ENCODE peak calls at places on chromosomes 2 and 18, in ten cellular contexts. One of them, this sample, is unnamed. For H3K4me1, the result is how much of the 10 kb centered on the place peaks cover.

GRCh38 chr2:197869501-197870111 is 65.2 kb downstream of the PLCL1 start:
- DNase-seq in body of pancreas: no peak
- DNase-seq in endodermal cell: no peak
- DNase-seq in HCT116: no peak
- DNase-seq in sigmoid colon: no peak
- DNase-seq in GM23248: peak
- DNase-seq in SK-N-SH: peak
- DNase-seq in small intestine: no peak
- DNase-seq in H9: no peak
- DNase-seq in esophagus squamous epithelium: no peak
- DNase-seq in this sample: no peak

GRCh38 chr2:230784840-230785239 is 72.2 kb downstream of the CAB39 start:
- DNase-seq in small intestine: no peak
- DNase-seq in SK-N-SH: no peak
- DNase-seq in GM23248: no peak
- DNase-seq in body of pancreas: no peak
- DNase-seq in sigmoid colon: no peak
- DNase-seq in HCT116: no peak
- DNase-seq in endodermal cell: no peak
- DNase-seq in H9: no peak
- DNase-seq in esophagus squamous epithelium: no peak
- DNase-seq in this sample: no peak

GRCh38 chr18:2908946-2909335 is 62.1 kb downstream of the EMILIN2 start:
- DNase-seq in endodermal cell: peak
- DNase-seq in H9: no peak
- DNase-seq in SK-N-SH: no peak
- DNase-seq in body of pancreas: no peak
- DNase-seq in esophagus squamous epithelium: no peak
- DNase-seq in HCT116: no peak
- DNase-seq in small intestine: no peak
- DNase-seq in sigmoid colon: no peak
- DNase-seq in GM23248: no peak
- DNase-seq in this sample: no peak

GRCh38 chr2:72178551-72178950 is 30.9 kb upstream of the CYP26B1 start:
- DNase-seq in GM23248: no peak
- DNase-seq in sigmoid colon: no peak
- DNase-seq in SK-N-SH: no peak
- DNase-seq in body of pancreas: no peak
- DNase-seq in endodermal cell: no peak
- DNase-seq in small intestine: no peak
- DNase-seq in H9: no peak
- DNase-seq in HCT116: no peak
- DNase-seq in esophagus squamous epithelium: no peak
- DNase-seq in this sample: no peak

GRCh38 chr2:234998404-234999211 is 46.8 kb downstream of the SH3BP4 start:
- DNase-seq in H9: no peak
- DNase-seq in SK-N-SH: no peak
- DNase-seq in endodermal cell: no peak
- DNase-seq in GM23248: no peak
- DNase-seq in small intestine: peak
- DNase-seq in HCT116: no peak
- DNase-seq in sigmoid colon: peak
- DNase-seq in esophagus squamous epithelium: no peak
- DNase-seq in body of pancreas: no peak
- DNase-seq in this sample: no peak

GRCh38 chr18:67608909-67609308 is 92.4 kb upstream of the DSEL start:
- DNase-seq in esophagus squamous epithelium: no peak
- DNase-seq in H9: no peak
- DNase-seq in SK-N-SH: no peak
- DNase-seq in sigmoid colon: no peak
- DNase-seq in endodermal cell: no peak
- DNase-seq in GM23248: peak
- DNase-seq in HCT116: no peak
- DNase-seq in small intestine: no peak
- DNase-seq in body of pancreas: no peak
- DNase-seq in this sample: no peak

GRCh38 chr2:160666019-160666676 is 172.5 kb upstream of the RBMS1 start:
- DNase-seq in endodermal cell: no peak
- DNase-seq in H9: no peak
- DNase-seq in SK-N-SH: peak
- DNase-seq in body of pancreas: no peak
- DNase-seq in esophagus squamous epithelium: no peak
- DNase-seq in GM23248: peak
- DNase-seq in HCT116: peak
- DNase-seq in small intestine: peak
- DNase-seq in sigmoid colon: no peak
- DNase-seq in this sample: peak

GRCh38 chr18:58863539-58864145 is 1.0 kb upstream of the ZNF532 start:
- DNase-seq in GM23248: peak
- DNase-seq in HCT116: no peak
- DNase-seq in sigmoid colon: peak
- DNase-seq in small intestine: peak
- DNase-seq in esophagus squamous epithelium: no peak
- DNase-seq in SK-N-SH: peak
- DNase-seq in H9: no peak
- DNase-seq in endodermal cell: peak
- DNase-seq in body of pancreas: peak
- DNase-seq in this sample: peak

GRCh38 chr2:187580462-187581124 is 26.4 kb upstream of the TFPI start:
- DNase-seq in GM23248: peak
- DNase-seq in H9: no peak
- DNase-seq in body of pancreas: no peak
- DNase-seq in small intestine: peak
- DNase-seq in endodermal cell: no peak
- DNase-seq in sigmoid colon: no peak
- DNase-seq in HCT116: peak
- DNase-seq in SK-N-SH: peak
- DNase-seq in esophagus squamous epithelium: no peak
- DNase-seq in this sample: no peak

GRCh38 chr2:224948859-224949258 is 93.4 kb downstream of the DOCK10 start:
- DNase-seq in esophagus squamous epithelium: no peak
- DNase-seq in endodermal cell: no peak
- DNase-seq in HCT116: no peak
- DNase-seq in GM23248: peak
- DNase-seq in H9: no peak
- DNase-seq in SK-N-SH: no peak
- DNase-seq in sigmoid colon: no peak
- DNase-seq in body of pancreas: no peak
- DNase-seq in small intestine: no peak
- DNase-seq in this sample: no peak

GRCh38 chr2:224946911-224947310 is 95.4 kb downstream of the DOCK10 start:
- DNase-seq in GM23248: peak
- DNase-seq in small intestine: peak
- DNase-seq in H9: no peak
- DNase-seq in body of pancreas: no peak
- DNase-seq in HCT116: no peak
- DNase-seq in esophagus squamous epithelium: no peak
- DNase-seq in sigmoid colon: no peak
- DNase-seq in endodermal cell: no peak
- DNase-seq in SK-N-SH: no peak
- DNase-seq in this sample: peak

GRCh38 chr2:224945134-224945533 is 97.1 kb downstream of the DOCK10 start:
- DNase-seq in GM23248: no peak
- DNase-seq in body of pancreas: no peak
- DNase-seq in HCT116: no peak
- DNase-seq in small intestine: no peak
- DNase-seq in SK-N-SH: no peak
- DNase-seq in endodermal cell: no peak
- DNase-seq in H9: no peak
- DNase-seq in sigmoid colon: no peak
- DNase-seq in esophagus squamous epithelium: no peak
- DNase-seq in this sample: no peak

GRCh38 chr2:224948005-224948404 is 94.3 kb downstream of the DOCK10 start:
- DNase-seq in sigmoid colon: no peak
- DNase-seq in esophagus squamous epithelium: no peak
- DNase-seq in GM23248: no peak
- DNase-seq in H9: no peak
- DNase-seq in body of pancreas: no peak
- DNase-seq in endodermal cell: no peak
- DNase-seq in HCT116: no peak
- DNase-seq in small intestine: no peak
- DNase-seq in SK-N-SH: no peak
- DNase-seq in this sample: no peak

GRCh38 chr2:224947566-224947965 is 94.7 kb downstream of the DOCK10 start:
- DNase-seq in body of pancreas: no peak
- DNase-seq in small intestine: no peak
- DNase-seq in endodermal cell: no peak
- DNase-seq in H9: no peak
- DNase-seq in esophagus squamous epithelium: no peak
- DNase-seq in GM23248: no peak
- DNase-seq in SK-N-SH: no peak
- DNase-seq in HCT116: no peak
- DNase-seq in sigmoid colon: no peak
- DNase-seq in this sample: no peak
- H3K4me1 ChIP-seq in body of pancreas: under half
- H3K4me1 ChIP-seq in small intestine: under half
- H3K4me1 ChIP-seq in endodermal cell: under half
- H3K4me1 ChIP-seq in H9: under half
- H3K4me1 ChIP-seq in esophagus squamous epithelium: under half
- H3K4me1 ChIP-seq in GM23248: under half
- H3K4me1 ChIP-seq in SK-N-SH: under half
- H3K4me1 ChIP-seq in HCT116: under half
- H3K4me1 ChIP-seq in sigmoid colon: under half
- H3K4me1 ChIP-seq in this sample: half or more

GRCh38 chr2:118905206-118905605 is 36.8 kb upstream of the MARCO start:
- DNase-seq in H9: no peak
- DNase-seq in SK-N-SH: no peak
- DNase-seq in esophagus squamous epithelium: no peak
- DNase-seq in endodermal cell: no peak
- DNase-seq in HCT116: no peak
- DNase-seq in small intestine: no peak
- DNase-seq in sigmoid colon: no peak
- DNase-seq in body of pancreas: no peak
- DNase-seq in GM23248: no peak
- DNase-seq in this sample: no peak
- H3K4me1 ChIP-seq in H9: under half
- H3K4me1 ChIP-seq in SK-N-SH: under half
- H3K4me1 ChIP-seq in esophagus squamous epithelium: under half
- H3K4me1 ChIP-seq in endodermal cell: under half
- H3K4me1 ChIP-seq in HCT116: under half
- H3K4me1 ChIP-seq in small intestine: under half
- H3K4me1 ChIP-seq in sigmoid colon: under half
- H3K4me1 ChIP-seq in body of pancreas: under half
- H3K4me1 ChIP-seq in GM23248: under half
- H3K4me1 ChIP-seq in this sample: under half

DNA sequence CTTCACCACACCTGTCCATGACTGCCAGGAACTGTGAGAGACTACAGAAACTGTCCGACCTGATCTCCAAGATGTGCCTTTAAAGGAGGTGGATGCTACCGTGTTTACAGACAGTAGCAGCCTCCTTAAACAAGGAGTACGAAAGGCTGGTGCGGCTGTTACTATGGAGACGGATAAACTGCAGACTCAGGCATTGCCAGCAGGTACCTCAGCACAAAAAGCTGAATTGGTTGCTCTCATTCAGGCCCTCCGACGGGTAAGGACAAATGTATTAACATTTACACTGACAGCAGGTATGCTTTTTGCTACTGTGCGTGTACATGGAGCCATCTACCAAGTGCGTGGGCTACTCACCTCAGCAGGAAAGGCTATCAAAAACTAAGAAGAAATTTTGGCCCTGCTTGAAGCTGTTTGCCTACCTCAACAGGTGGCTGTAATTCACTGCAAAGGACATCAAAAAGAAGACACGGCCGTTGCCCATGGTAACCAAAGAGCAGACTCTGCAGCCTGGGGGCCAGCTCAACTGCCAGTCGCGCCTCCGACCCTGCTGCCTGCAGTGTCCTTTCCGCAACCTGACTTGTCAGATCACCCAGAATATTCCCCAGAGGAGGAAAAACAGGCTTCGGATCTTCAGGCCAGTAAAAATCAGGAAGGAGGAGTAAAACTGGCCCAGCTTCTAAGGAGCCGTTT is 30.9 kb downstream of the SKA1 start:
- DNase-seq in H9: peak
- DNase-seq in endodermal cell: no peak
- DNase-seq in small intestine: no peak
- DNase-seq in HCT116: no peak
- DNase-seq in esophagus squamous epithelium: no peak
- DNase-seq in GM23248: no peak
- DNase-seq in SK-N-SH: no peak
- DNase-seq in body of pancreas: no peak
- DNase-seq in sigmoid colon: no peak
- DNase-seq in this sample: no peak
- H3K4me1 ChIP-seq in H9: under half
- H3K4me1 ChIP-seq in endodermal cell: under half
- H3K4me1 ChIP-seq in small intestine: under half
- H3K4me1 ChIP-seq in HCT116: under half
- H3K4me1 ChIP-seq in esophagus squamous epithelium: under half
- H3K4me1 ChIP-seq in GM23248: under half
- H3K4me1 ChIP-seq in SK-N-SH: under half
- H3K4me1 ChIP-seq in body of pancreas: under half
- H3K4me1 ChIP-seq in sigmoid colon: under half
- H3K4me1 ChIP-seq in this sample: under half

DNA sequence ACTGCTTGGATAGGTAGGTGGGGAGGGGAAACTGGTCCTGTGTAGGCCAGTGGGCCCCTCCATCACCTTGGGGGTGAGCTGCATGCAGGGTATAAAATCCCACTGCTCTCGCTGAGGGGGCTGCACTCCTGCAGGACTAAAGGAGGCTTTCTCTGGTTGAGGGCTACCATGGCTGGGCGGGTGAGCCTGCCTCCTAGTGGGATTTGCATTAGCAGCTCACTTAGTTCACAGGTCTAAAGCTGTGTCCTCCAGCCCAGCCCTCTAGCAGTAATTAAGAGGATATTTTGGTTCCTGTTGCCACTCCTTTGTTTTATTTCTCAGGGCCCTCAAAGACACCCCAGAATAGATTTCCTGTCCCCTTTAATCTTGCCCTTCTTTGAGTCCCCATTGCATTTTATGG is 24.6 kb downstream of the TMEM127 start:
- DNase-seq in body of pancreas: no peak
- DNase-seq in sigmoid colon: peak
- DNase-seq in HCT116: no peak
- DNase-seq in endodermal cell: peak
- DNase-seq in small intestine: no peak
- DNase-seq in H9: peak
- DNase-seq in esophagus squamous epithelium: no peak
- DNase-seq in GM23248: no peak
- DNase-seq in SK-N-SH: no peak
- DNase-seq in this sample: no peak
- H3K4me1 ChIP-seq in body of pancreas: under half
- H3K4me1 ChIP-seq in sigmoid colon: under half
- H3K4me1 ChIP-seq in HCT116: under half
- H3K4me1 ChIP-seq in endodermal cell: under half
- H3K4me1 ChIP-seq in small intestine: under half
- H3K4me1 ChIP-seq in H9: under half
- H3K4me1 ChIP-seq in esophagus squamous epithelium: under half
- H3K4me1 ChIP-seq in GM23248: under half
- H3K4me1 ChIP-seq in SK-N-SH: under half
- H3K4me1 ChIP-seq in this sample: under half

This sample was measured in naive thymus-derived CD4-positive, alpha-beta T cell.